ENCODE peak calls at places on chromosomes 5 and 9, in six cellular contexts. H, O, F, T, R and X are unnamed samples.

GRCh38 chr5:86838078-86838477 is 220.3 kb downstream of the COX7C start:
- DNase-seq in H (no peak), O (no peak), F (no peak), T (no peak), R (no peak), X (no peak)

GRCh38 chr9:97128919-97129318 is 90.0 kb upstream of the CTSV start:
- DNase-seq in H (no peak), O (no peak), F (no peak), T (no peak), R (no peak), X (no peak)

GRCh38 chr5:82593481-82593880 is 315.3 kb upstream of the RPS23 start:
- DNase-seq in H (no peak), O (no peak), F (no peak), T (peak), R (peak), X (no peak)

GRCh38 chr5:125484272-125485002 is 738.0 kb upstream of the ZNF608 start:
- DNase-seq in H (no peak), O (no peak), F (no peak), T (peak), R (peak), X (no peak)

GRCh38 chr5:50447940-50448339 is 6.9 kb upstream of the EMB start:
- DNase-seq in H (no peak), O (no peak), F (no peak), T (no peak), R (no peak), X (no peak)

GRCh38 chr5:149285153-149285552 is 13.5 kb downstream of the AFAP1L1 start:
- DNase-seq in H (no peak), O (no peak), F (no peak), T (no peak), R (no peak), X (no peak)

GRCh38 chr5:3349704-3350565 is 245.7 kb upstream of the IRX1 start:
- DNase-seq in H (no peak), O (no peak), F (no peak), T (no peak), R (no peak), X (peak)

GRCh38 chr9:117747571-117747970 is 43.4 kb downstream of the TLR4 start:
- DNase-seq in H (no peak), O (no peak), F (no peak), T (no peak), R (no peak), X (no peak)

GRCh38 chr5:97121848-97122247 is 20.6 kb downstream of the LIX1 start:
- DNase-seq in H (no peak), O (no peak), F (no peak), T (no peak), R (no peak), X (no peak)

GRCh38 chr9:129860653-129861446 is 25.6 kb downstream of the USP20 start:
- DNase-seq in H (no peak), O (no peak), F (no peak), T (no peak), R (no peak), X (no peak)

GRCh38 chr9:37997636-37998374 is 71.2 kb downstream of the SHB start:
- DNase-seq in H (no peak), O (no peak), F (no peak), T (no peak), R (peak), X (no peak)

GRCh38 chr9:72894342-72894741 is 58.5 kb downstream of the ALDH1A1 start:
- DNase-seq in H (peak), O (peak), F (no peak), T (peak), R (no peak), X (no peak)

GRCh38 chr9:124770359-124771020 is 621 bp downstream of the NR6A1 start:
- DNase-seq in H (no peak), O (no peak), F (no peak), T (no peak), R (no peak), X (no peak)

GRCh38 chr5:127645300-127645726 is 3.6 kb upstream of the CTXN3 start:
- DNase-seq in H (no peak), O (no peak), F (no peak), T (no peak), R (no peak), X (no peak)

GRCh38 chr9:131020388-131020787 is 11.4 kb downstream of the LAMC3 start:
- DNase-seq in H (peak), O (no peak), F (peak), T (peak), R (peak), X (no peak)

GRCh38 chr9:106798021-106798799 is 64.8 kb upstream of the ZNF462 start:
- DNase-seq in H (no peak), O (no peak), F (no peak), T (no peak), R (no peak), X (no peak)

GRCh38 chr9:96782241-96782640 is 4.4 kb upstream of the ZNF510 start:
- DNase-seq in H (no peak), O (no peak), F (no peak), T (no peak), R (no peak), X (no peak)

GRCh38 chr5:76893294-76893693 is 43.5 kb downstream of the S100Z start:
- DNase-seq in H (no peak), O (no peak), F (no peak), T (no peak), R (no peak), X (no peak)
- H3K23ac ChIP-seq in H (no peak), O (no peak), F (no peak), T (no peak), R (no peak), X (no peak)

DNA sequence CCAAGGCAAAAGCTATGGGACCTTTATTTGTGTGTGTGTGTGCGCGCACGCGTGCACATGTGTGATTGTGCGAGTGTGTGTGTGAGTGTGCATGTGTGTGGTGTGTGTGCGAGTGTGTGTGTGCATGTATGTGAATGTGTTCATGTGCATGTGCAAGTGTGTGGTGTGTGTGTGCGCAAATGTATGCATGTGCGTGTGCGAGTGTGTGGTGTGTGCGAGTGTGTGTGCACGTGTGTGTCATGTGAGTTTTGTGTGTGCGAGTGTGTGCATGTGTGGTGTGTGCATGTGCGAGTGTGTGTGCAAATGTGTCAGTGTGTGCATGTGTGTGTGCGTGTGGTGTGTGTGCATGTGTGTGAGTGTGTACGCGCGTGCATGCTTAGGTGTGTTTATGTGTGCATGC is 11.1 kb upstream of the GLT6D1 start:
- DNase-seq in H (no peak), O (no peak), F (no peak), T (no peak), R (no peak), X (no peak)
- H3K23ac ChIP-seq in H (no peak), O (peak), F (peak), T (no peak), R (no peak), X (no peak)

GRCh38 chr5:38479315-38479904 is 77.0 kb downstream of the LIFR start:
- DNase-seq in H (no peak), O (no peak), F (no peak), T (peak), R (no peak), X (no peak)
- H3K23ac ChIP-seq in H (no peak), O (no peak), F (no peak), T (no peak), R (no peak), X (no peak)

GRCh38 chr5:139862313-139862712 is 66.7 kb downstream of the PSD2 start:
- DNase-seq in H (peak), O (no peak), F (peak), T (peak), R (peak), X (no peak)
- H3K23ac ChIP-seq in H (no peak), O (no peak), F (no peak), T (no peak), R (no peak), X (no peak)

GRCh38 chr5:114649878-114650277 is 288.0 kb downstream of the KCNN2 start:
- DNase-seq in H (no peak), O (no peak), F (no peak), T (no peak), R (no peak), X (no peak)
- H3K23ac ChIP-seq in H (no peak), O (no peak), F (no peak), T (no peak), R (no peak), X (no peak)

DNA sequence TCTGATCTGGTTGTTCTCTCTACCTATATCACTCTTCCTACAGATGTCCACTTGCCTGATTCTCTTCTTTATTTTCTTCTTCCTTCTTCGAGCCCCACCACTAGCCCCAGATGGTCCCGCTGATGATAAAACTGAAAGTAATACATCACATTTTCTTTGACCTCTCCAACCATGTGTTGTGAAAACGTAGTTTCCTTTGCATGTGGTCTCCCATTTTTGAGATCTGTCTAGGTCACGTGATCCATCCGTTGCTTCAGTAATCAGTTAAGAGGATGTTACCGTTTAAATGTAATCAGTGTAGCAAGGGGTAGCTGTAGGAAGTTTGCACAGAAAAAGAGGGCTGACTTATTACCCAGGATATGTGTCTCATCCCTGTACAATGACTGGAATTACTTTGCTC is 426.3 kb upstream of the TLE4 start:
- DNase-seq in H (no peak), O (no peak), F (no peak), T (no peak), R (no peak), X (no peak)
- H3K23ac ChIP-seq in H (no peak), O (no peak), F (no peak), T (no peak), R (no peak), X (no peak)

GRCh38 chr5:150318613-150319483 is 16.1 kb upstream of the ARSI start:
- DNase-seq in H (peak), O (no peak), F (peak), T (no peak), R (peak), X (no peak)
- H3K23ac ChIP-seq in H (peak), O (peak), F (no peak), T (peak), R (peak), X (no peak)

DNA sequence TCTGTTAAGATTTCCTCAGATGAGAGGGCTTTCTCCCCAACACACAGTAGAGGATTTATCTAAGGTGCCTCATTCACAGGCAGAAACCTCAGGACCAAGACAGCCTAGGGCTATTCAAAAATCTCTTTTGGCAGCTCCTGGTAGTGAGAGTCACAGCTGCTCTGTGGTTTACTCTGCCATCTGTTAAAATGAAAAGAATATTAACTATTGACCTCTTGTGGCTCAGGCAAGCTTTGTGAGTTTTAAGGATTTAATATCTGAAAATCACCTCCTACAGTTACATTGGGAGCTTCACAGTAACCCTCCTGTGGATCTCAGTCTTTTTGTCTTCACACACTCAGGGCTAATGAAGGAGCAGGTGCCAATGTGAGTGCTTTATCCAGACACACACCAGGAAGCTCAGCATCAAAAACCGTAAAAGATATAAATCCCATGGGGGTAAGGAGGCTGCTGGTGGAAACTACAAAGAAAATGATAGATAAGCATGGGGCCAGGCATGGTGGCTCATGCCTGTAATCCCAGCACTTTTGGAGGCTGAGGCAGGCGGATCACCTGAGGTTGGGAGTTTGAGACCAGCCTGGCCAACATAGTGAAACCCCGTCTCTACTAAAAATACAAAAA is 29.7 kb downstream of the PPP1R2B start:
- DNase-seq in H (no peak), O (no peak), F (no peak), T (no peak), R (no peak), X (no peak)
- H3K23ac ChIP-seq in H (no peak), O (no peak), F (no peak), T (no peak), R (no peak), X (no peak)